ENCODE peak calls at places on chromosomes 13 and 19, in five cellular contexts. L is SK-N-DZ; Z is stimulated activated CD4-positive, alpha-beta T cell treated with anti-CD3 and anti-CD28 coated beads, Interleukin-15, amount 100 ng/mL, for 1 hour; S is stimulated activated CD8-positive, alpha-beta memory T cell treated with anti-CD3 and anti-CD28 coated beads, Interleukin-7, amount 100 ng/mL, for 1 hour; Q is nephron progenitor cell. R is an unnamed sample.

GRCh38 chr19:52535831-52536800 is 8.6 kb downstream of the ZNF808 start:
- DNase-seq in Z (peak), S (peak), Q (peak), L (no peak), R (peak)

GRCh38 chr13:83295684-83296083 is 586.6 kb downstream of the SLITRK1 start:
- DNase-seq in Z (no peak), S (no peak), L (no peak), Q (no peak), R (no peak)

GRCh38 chr19:3655402-3656072 is 28.9 kb upstream of the CACTIN start:
- DNase-seq in Q (no peak), S (no peak), L (no peak), Z (no peak), R (no peak)

GRCh38 chr13:32036131-32036695 is 4.6 kb downstream of the FRY start:
- DNase-seq in S (no peak), Z (no peak), Q (no peak), L (no peak), R (no peak)

GRCh38 chr13:24348797-24349515 is 39.6 kb downstream of the C1QTNF9 start:
- DNase-seq in Z (no peak), L (no peak), S (no peak), Q (no peak), R (no peak)

GRCh38 chr19:33390120-33390907 is 16.8 kb downstream of the CEBPG start:
- DNase-seq in Q (no peak), S (no peak), L (no peak), Z (no peak), R (peak)

GRCh38 chr13:44448875-44449274 is 75.3 kb downstream of the SERP2 start:
- DNase-seq in Z (no peak), S (no peak), L (no peak), Q (no peak), R (no peak)

GRCh38 chr13:94824601-94825000 is 112.3 kb upstream of the SOX21 start:
- DNase-seq in Q (no peak), L (no peak), Z (no peak), S (no peak), R (no peak)

GRCh38 chr19:35154535-35155406 is at the start of gene FXYD5:
- DNase-seq in L (no peak), Z (peak), Q (peak), S (peak), R (peak)

GRCh38 chr13:106772202-106772601 is 204.3 kb upstream of the ARGLU1 start:
- DNase-seq in Q (no peak), Z (no peak), S (no peak), L (no peak), R (no peak)